ENCODE peak calls at places on chromosomes 13 and 19, in six cellular contexts. U is OCI-LY7, T is MM.1S, I is neural progenitor cell, A is PC-3, Q is GM23248. F is an unnamed sample.

GRCh38 chr13:25042141-25042540 is 53.8 kb upstream of the PABPC3 start:
- DNase-seq in U (no peak), T (no peak), I (no peak), A (no peak), Q (no peak), F (no peak)

GRCh38 chr13:28313579-28313978 is 175.2 kb downstream of the PAN3 start:
- DNase-seq in U (peak; percentile 23), T (no peak), I (peak; percentile 40), A (no peak), Q (peak; percentile 54), F (no peak)

GRCh38 chr13:23899555-23899954 is 2.3 kb upstream of the C1QTNF9B start:
- DNase-seq in U (peak; percentile 33), T (peak; percentile 17), I (peak; percentile 34), A (peak; percentile 70), Q (peak; percentile 64), F (peak; percentile 36)

GRCh38 chr13:113491418-113491883 is 940 bp upstream of the DCUN1D2 start:
- DNase-seq in U (no peak), T (no peak), I (peak; percentile 49), A (peak; percentile 11), Q (peak; percentile 79), F (peak; percentile 78)

GRCh38 chr19:17766543-17767131 is 15.4 kb downstream of the FCHO1 start:
- DNase-seq in U (peak; percentile 90), T (no peak), I (peak; percentile 93), A (peak; percentile 90), Q (peak; percentile 85), F (no peak)

GRCh38 chr13:42039946-42040729 is 8.3 kb upstream of the DGKH start:
- DNase-seq in U (peak; percentile 92), T (peak; percentile 67), I (peak; percentile 87), A (peak; percentile 76), Q (peak; percentile 91), F (peak; percentile 99)

GRCh38 chr19:56671613-56671994 is at the start of gene ZNF835:
- DNase-seq in U (no peak), T (no peak), I (no peak), A (no peak), Q (peak; percentile 50), F (peak; percentile 94)

GRCh38 chr13:78046349-78046748 is 127.7 kb upstream of the EDNRB start:
- DNase-seq in U (no peak), T (peak; percentile 53), I (no peak), A (no peak), Q (no peak), F (no peak)

GRCh38 chr19:55116232-55117062 is 990 bp downstream of the PPP1R12C start:
- DNase-seq in U (peak; percentile 69), T (peak; percentile 34), I (peak; percentile 50), A (peak; percentile 56), Q (peak; percentile 89), F (peak; percentile 86)

GRCh38 chr13:31111136-31111535 is 50.6 kb downstream of the HSPH1 start:
- DNase-seq in U (no peak), T (no peak), I (no peak), A (no peak), Q (peak; percentile 21), F (no peak)

GRCh38 chr19:7614859-7615741 is 14.2 kb downstream of the XAB2 start:
- DNase-seq in U (no peak), T (no peak), I (no peak), A (no peak), Q (no peak), F (no peak)

GRCh38 chr19:34474233-34474989 is 7.1 kb upstream of the WTIP start:
- DNase-seq in U (no peak), T (no peak), I (no peak), A (no peak), Q (peak; percentile 12), F (no peak)

GRCh38 chr13:67075239-67075638 is 154.9 kb downstream of the PCDH9 start:
- DNase-seq in U (no peak), T (no peak), I (no peak), A (peak; percentile 1), Q (no peak), F (no peak)
- TF ChIP-seq EZH2phosphoT487 in U (no peak), T (no peak), I (no peak), A (no peak), Q (no peak), F (no peak)

DNA sequence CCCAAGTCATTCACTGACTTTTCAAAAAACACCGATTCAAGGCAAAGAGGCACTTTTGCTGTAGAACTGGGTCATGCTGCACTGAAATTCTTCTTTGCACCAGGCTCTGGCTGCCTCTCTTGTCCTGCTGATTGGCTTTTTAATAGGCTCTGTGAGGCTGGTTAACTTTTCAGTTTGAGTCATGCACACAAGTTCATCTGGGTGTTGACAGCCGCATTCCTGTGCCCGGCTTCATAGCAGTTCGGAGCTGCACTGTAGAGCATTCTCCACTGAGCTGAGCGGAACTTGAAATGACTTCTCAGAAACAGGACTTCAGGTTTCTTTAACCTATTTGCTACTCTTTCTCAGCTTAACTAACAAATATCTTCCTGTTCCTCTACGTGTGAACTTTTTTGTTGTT is 978.3 kb downstream of the UQCRFS1 start:
- DNase-seq in U (no peak), T (no peak), I (no peak), A (no peak), Q (peak; percentile 58), F (no peak)
- TF ChIP-seq EZH2phosphoT487 in U (no peak), T (no peak), I (no peak), A (no peak), Q (no peak), F (no peak)

GRCh38 chr13:35984287-35984686 is 146.9 kb downstream of the DCLK1 start:
- DNase-seq in U (no peak), T (no peak), I (no peak), A (no peak), Q (no peak), F (no peak)

GRCh38 chr13:35979378-35979911 is 151.7 kb downstream of the DCLK1 start:
- DNase-seq in U (no peak), T (no peak), I (no peak), A (peak; percentile 78), Q (peak; percentile 96), F (no peak)

GRCh38 chr13:35976126-35976525 is 155.1 kb downstream of the DCLK1 start:
- DNase-seq in U (no peak), T (no peak), I (no peak), A (no peak), Q (no peak), F (no peak)

GRCh38 chr13:35983206-35983605 is 148.0 kb downstream of the DCLK1 start:
- DNase-seq in U (no peak), T (no peak), I (no peak), A (no peak), Q (no peak), F (no peak)

GRCh38 chr13:35978607-35979316 is 152.4 kb downstream of the DCLK1 start:
- DNase-seq in U (peak; percentile 20), T (peak; percentile 34), I (peak; percentile 46), A (peak; percentile 72), Q (peak; percentile 69), F (peak; percentile 54)
- TF ChIP-seq EZH2phosphoT487 in U (no peak), T (no peak), I (no peak), A (no peak), Q (no peak), F (no peak)

GRCh38 chr19:13029893-13030292 is 34.6 kb downstream of the NFIX start:
- DNase-seq in U (peak; percentile 29), T (peak; percentile 49), I (peak; percentile 55), A (peak; percentile 50), Q (peak; percentile 84), F (no peak)
- TF ChIP-seq EZH2phosphoT487 in U (no peak), T (no peak), I (peak; percentile 60), A (no peak), Q (no peak), F (no peak)